ENCODE peak calls at places on chromosomes 16 and 17, in eight cellular contexts. C is neural progenitor cell, A is GM23248, Z is adipocyte, M is mesendoderm, N is neuronal stem cell, X is astrocyte, T is H1. K is an unnamed sample.

GRCh38 chr16:87344931-87345631 is 27.9 kb upstream of the C16orf95 start:
- DNase-seq in C (no peak), M (peak; percentile 38), T (no peak), Z (no peak), N (no peak), A (no peak), X (no peak), K (no peak)

GRCh38 chr17:29190039-29190438 is 9.8 kb upstream of the MYO18A start:
- DNase-seq in T (no peak), N (no peak), X (no peak), C (no peak), Z (no peak), A (no peak), M (no peak), K (no peak)

GRCh38 chr16:351804-352520 is 561 bp downstream of the AXIN1 start:
- DNase-seq in C (peak; percentile 61), N (no peak), Z (peak; percentile 64), T (no peak), X (no peak), A (peak; percentile 61), M (peak; percentile 33), K (no peak)

GRCh38 chr17:78674595-78675315 is 97.6 kb upstream of the DNAH17 start:
- DNase-seq in N (no peak), A (no peak), M (peak; percentile 65), X (no peak), T (no peak), Z (no peak), C (peak; percentile 50), K (peak; percentile 27)

GRCh38 chr16:8929086-8929748 is 34.5 kb downstream of the USP7 start:
- DNase-seq in M (no peak), N (no peak), X (no peak), Z (no peak), C (no peak), A (no peak), T (no peak), K (no peak)

GRCh38 chr17:740240-741055 is 8.1 kb downstream of the TLCD3A start:
- DNase-seq in A (no peak), N (no peak), C (no peak), T (no peak), Z (no peak), X (no peak), M (no peak), K (no peak)

GRCh38 chr17:32831223-32831622 is 45.7 kb downstream of the MYO1D start:
- DNase-seq in A (no peak), C (no peak), M (no peak), Z (no peak), N (no peak), X (no peak), T (no peak), K (no peak)

GRCh38 chr17:5667871-5668270 is 83.6 kb upstream of the NLRP1 start:
- DNase-seq in Z (no peak), N (no peak), M (peak; percentile 45), A (peak; percentile 34), C (peak; percentile 23), T (no peak), X (no peak), K (no peak)

GRCh38 chr17:47990962-47991731 is 20.2 kb downstream of the CDK5RAP3 start:
- DNase-seq in A (peak; percentile 23), N (peak; percentile 93), Z (no peak), M (peak; percentile 47), C (peak; percentile 89), X (no peak), T (no peak), K (no peak)

GRCh38 chr16:66412182-66412581 is 14.9 kb upstream of the BEAN1 start:
- DNase-seq in A (no peak), Z (no peak), X (no peak), M (no peak), C (no peak), N (no peak), T (no peak), K (no peak)

GRCh38 chr17:76063880-76064546 is 8.3 kb downstream of the SRP68 start:
- DNase-seq in N (no peak), M (no peak), T (no peak), Z (no peak), A (no peak), C (no peak), X (no peak), K (no peak)

GRCh38 chr16:23148513-23149266 is 562 bp downstream of the USP31 start:
- DNase-seq in C (peak; percentile 65), X (no peak), T (no peak), N (peak; percentile 32), A (peak; percentile 69), M (no peak), Z (peak; percentile 68), K (no peak)

GRCh38 chr17:73562896-73563295 is 81.3 kb downstream of the SDK2 start:
- DNase-seq in X (no peak), N (no peak), A (peak; percentile 51), T (no peak), C (no peak), M (no peak), Z (no peak), K (no peak)

GRCh38 chr17:6327007-6327406 is 107.9 kb downstream of the AIPL1 start:
- DNase-seq in M (peak; percentile 46), T (no peak), A (no peak), N (no peak), C (peak; percentile 35), Z (no peak), X (no peak), K (peak; percentile 9)

GRCh38 chr16:23391381-23392222 is 61.4 kb downstream of the COG7 start:
- DNase-seq in A (no peak), X (no peak), Z (no peak), C (no peak), N (no peak), T (no peak), M (no peak), K (no peak)

GRCh38 chr16:67198238-67198734 is 645 bp upstream of the ELMO3 start:
- DNase-seq in T (no peak), C (peak; percentile 53), X (no peak), A (peak; percentile 65), N (no peak), Z (no peak), M (peak; percentile 63), K (no peak)

GRCh38 chr17:34637548-34638525 is 58.5 kb downstream of the TMEM132E start:
- DNase-seq in T (peak; percentile 51), X (peak; percentile 17), N (peak; percentile 81), Z (peak; percentile 87), A (peak; percentile 85), C (peak; percentile 94), M (peak; percentile 81), K (peak; percentile 66)

GRCh38 chr16:75591001-75591852 is 25.0 kb downstream of the GABARAPL2 start:
- DNase-seq in C (no peak), A (peak; percentile 93), N (no peak), M (peak; percentile 72), T (no peak), Z (peak; percentile 69), X (peak; percentile 93), K (no peak)

GRCh38 chr17:17479209-17479608 is 2.4 kb downstream of the MED9 start:
- DNase-seq in M (no peak), X (peak; percentile 9), T (no peak), A (no peak), N (no peak), C (no peak), Z (no peak), K (no peak)

GRCh38 chr17:7951143-7951792 is 19.3 kb downstream of the CNTROB start:
- DNase-seq in M (no peak), N (no peak), T (no peak), X (no peak), Z (no peak), A (no peak), C (no peak), K (no peak)

GRCh38 chr16:58252716-58253115 is 42.1 kb downstream of the PRSS54 start:
- DNase-seq in C (no peak), Z (no peak), M (no peak), X (no peak), N (no peak), A (no peak), T (no peak), K (no peak)
- H3K9ac ChIP-seq in C (no peak overlapping the region), Z (no peak overlapping the region), M (no peak overlapping the region), X (no peak overlapping the region), N (no peak overlapping the region), A (no peak overlapping the region), T (no peak overlapping the region), K (no peak overlapping the region)

DNA sequence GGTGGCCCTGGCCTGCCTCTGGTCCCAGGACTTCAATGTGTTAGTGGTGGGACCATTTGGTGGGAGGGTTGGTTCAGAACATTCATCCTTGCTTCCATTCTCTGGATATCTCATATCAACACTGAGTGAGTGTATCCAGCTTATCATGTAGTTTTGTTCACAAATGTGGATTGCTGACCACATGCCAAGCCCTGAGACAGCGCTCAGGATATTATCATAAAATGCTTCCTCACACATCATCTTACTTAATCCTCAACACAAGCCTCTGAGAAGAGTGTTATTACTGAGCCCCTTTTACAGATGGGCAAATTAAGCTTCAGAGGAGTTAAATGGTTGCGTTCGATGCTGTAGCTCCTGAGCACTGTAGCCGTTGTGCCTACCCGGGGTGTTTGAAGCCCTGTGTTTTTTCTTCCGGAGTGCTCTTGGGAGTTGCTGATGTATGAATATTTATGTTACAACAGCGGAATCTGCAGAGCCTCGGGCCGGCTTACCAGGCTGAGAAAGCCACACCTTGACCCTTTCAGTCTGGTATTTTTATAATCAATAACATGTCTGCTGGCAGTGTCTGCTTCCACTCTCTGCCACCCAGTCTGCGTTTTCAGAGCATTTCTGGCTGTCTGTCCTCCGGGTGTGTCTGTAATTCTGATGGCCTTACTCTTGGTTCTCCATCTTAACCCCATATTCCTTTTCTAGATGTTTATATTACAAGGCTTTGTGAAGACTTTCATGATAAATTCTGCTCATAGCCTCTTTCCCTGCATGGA is 2.8 kb downstream of the GLP2R start:
- DNase-seq in C (no peak), A (no peak), Z (no peak), T (no peak), X (peak; percentile 61), M (no peak), N (no peak), K (no peak)
- H3K9ac ChIP-seq in C (no peak overlapping the region), A (no peak overlapping the region), Z (no peak overlapping the region), T (no peak overlapping the region), X (no peak overlapping the region), M (no peak overlapping the region), N (no peak overlapping the region), K (no peak overlapping the region)

DNA sequence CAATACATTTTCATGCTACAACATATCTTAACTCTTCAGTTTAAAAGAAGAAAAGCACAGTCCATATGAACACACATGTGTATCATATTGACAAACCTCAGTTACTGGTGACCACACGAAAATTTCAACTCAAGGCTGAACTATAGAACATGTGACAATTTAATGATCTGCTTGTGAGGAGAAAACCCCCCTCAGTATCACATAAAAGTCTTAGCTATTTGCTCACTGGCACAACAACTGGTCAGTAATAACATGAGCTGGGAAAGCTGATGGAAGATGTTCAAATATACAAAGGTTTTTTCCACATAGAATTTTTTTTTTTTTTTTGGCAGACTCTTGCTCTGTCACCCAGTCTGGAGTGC is 19.5 kb downstream of the ZNF652 start:
- DNase-seq in A (peak; percentile 12), T (no peak), N (no peak), C (no peak), M (no peak), Z (no peak), X (no peak), K (no peak)
- H3K9ac ChIP-seq in A (no peak overlapping the region), T (no peak overlapping the region), N (no peak overlapping the region), C (no peak overlapping the region), M (no peak overlapping the region), Z (peak overlapping the region; percentile 66), X (no peak overlapping the region), K (no peak overlapping the region)

DNA sequence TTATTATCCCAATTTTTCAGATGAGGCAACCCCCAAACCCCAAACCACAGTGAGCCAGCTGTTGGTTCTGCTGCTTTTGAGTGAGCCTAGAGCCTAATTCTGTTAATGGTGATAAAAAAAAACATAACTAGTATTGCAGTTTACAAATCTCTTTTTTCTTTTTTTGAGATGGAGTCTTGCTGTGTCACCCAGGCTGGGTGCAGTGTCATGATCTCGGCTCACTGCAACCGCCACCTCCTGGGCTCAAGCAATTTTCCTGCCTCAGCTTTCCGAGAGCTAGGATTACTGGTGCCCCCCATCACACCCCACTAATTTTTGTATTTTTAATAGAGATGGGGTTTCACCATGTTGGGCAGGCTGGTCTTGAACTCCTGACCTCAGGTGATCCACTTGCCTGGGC is 3.1 kb downstream of the WNT9B start:
- DNase-seq in N (no peak), M (no peak), Z (no peak), T (no peak), X (no peak), C (no peak), A (no peak), K (no peak)
- H3K9ac ChIP-seq in N (no peak overlapping the region), M (no peak overlapping the region), Z (no peak overlapping the region), T (no peak overlapping the region), X (no peak overlapping the region), C (no peak overlapping the region), A (no peak overlapping the region), K (no peak overlapping the region)

K was measured in NT2/D1.